ENCODE peak calls at places on chromosome 11, in eight cellular contexts. Y, S, I, C, P, D, X and K are unnamed samples.

GRCh38 chr11:109957000-109957399 is 136.2 kb upstream of the ZC3H12C start:
- DNase-seq in P (no peak), S (no peak), I (no peak), D (no peak), X (no peak), Y (no peak), C (no peak), K (no peak)

GRCh38 chr11:35803115-35803514 is 140.5 kb downstream of the TRIM44 start:
- DNase-seq in I (no peak), S (no peak), P (no peak), X (no peak), C (no peak), D (no peak), Y (no peak), K (no peak)

GRCh38 chr11:37657645-37658044 is 1059.6 kb upstream of the RAG2 start:
- DNase-seq in X (no peak), P (peak), C (no peak), I (peak), S (no peak), D (no peak), Y (no peak), K (no peak)

GRCh38 chr11:92383430-92383829 is 158.8 kb downstream of the FAT3 start:
- DNase-seq in S (no peak), D (no peak), X (no peak), I (no peak), P (no peak), C (no peak), Y (no peak), K (no peak)

GRCh38 chr11:127042445-127042844 is 41.9 kb upstream of the KIRREL3 start:
- DNase-seq in I (peak), X (no peak), P (no peak), S (no peak), Y (no peak), D (no peak), C (no peak), K (no peak)

GRCh38 chr11:107397357-107397756 is 60.3 kb downstream of the CWF19L2 start:
- DNase-seq in I (no peak), C (no peak), D (no peak), P (no peak), X (no peak), Y (no peak), S (no peak), K (no peak)

GRCh38 chr11:57161351-57161750 is 20.4 kb upstream of the LRRC55 start:
- DNase-seq in P (no peak), Y (no peak), D (no peak), X (no peak), C (no peak), S (no peak), I (no peak), K (peak)

GRCh38 chr11:79081441-79082124 is 359.2 kb downstream of the TENM4 start:
- DNase-seq in X (no peak), Y (no peak), S (no peak), D (no peak), P (no peak), C (no peak), I (peak), K (no peak)

GRCh38 chr11:124611016-124611571 is at the start of gene PANX3:
- DNase-seq in X (no peak), S (no peak), D (no peak), Y (no peak), C (no peak), P (no peak), I (no peak), K (no peak)

GRCh38 chr11:8382436-8383053 is 118.9 kb upstream of the LMO1 start:
- DNase-seq in I (peak), C (no peak), X (peak), D (no peak), S (no peak), Y (no peak), P (peak), K (no peak)

GRCh38 chr11:12784987-12785386 is 110.8 kb downstream of the TEAD1 start:
- DNase-seq in X (no peak), P (no peak), S (no peak), C (no peak), D (no peak), I (no peak), Y (no peak), K (no peak)